ENCODE peak calls at places on chromosome 4, in nine cellular contexts. I is adipocyte; N is A549; L is GM12878; W is stimulated activated CD8-positive, alpha-beta memory T cell treated with anti-CD3 and anti-CD28 coated beads, Interleukin-2, amount 100 ng/mL, for 1 hour; F is omental fat pad; H is nucleus accumbens; B is hypothalamus; D is HCT116. M is an unnamed sample.

GRCh38 chr4:2047031-2047660 is 12.0 kb upstream of the NAT8L start:
- DNase-seq in I (no peak), N (no peak), L (no peak), W (no peak), F (no peak), H (no peak), B (no peak), D (no peak), M (no peak)

GRCh38 chr4:25095756-25096552 is 64.3 kb downstream of the SEPSECS start:
- DNase-seq in I (no peak), N (no peak), L (no peak), W (no peak), F (no peak), H (no peak), B (no peak), D (no peak), M (no peak)

GRCh38 chr4:40515037-40515397 is 114.6 kb downstream of the RBM47 start:
- DNase-seq in I (no peak), N (no peak), L (no peak), W (no peak), F (no peak), H (no peak), B (no peak), D (no peak), M (no peak)

GRCh38 chr4:16916719-16917337 is 18.4 kb upstream of the LDB2 start:
- DNase-seq in I (peak), N (peak), L (peak), W (peak), F (no peak), H (no peak), B (no peak), D (peak), M (no peak)

GRCh38 chr4:158861766-158862165 is 92.9 kb downstream of the FNIP2 start:
- DNase-seq in I (no peak), N (no peak), L (no peak), W (no peak), F (no peak), H (no peak), B (no peak), D (no peak), M (no peak)

GRCh38 chr4:1249731-1250526 is 999 bp upstream of the CTBP1 start:
- DNase-seq in I (no peak), N (no peak), L (no peak), W (no peak), F (no peak), H (no peak), B (no peak), D (no peak), M (no peak)

GRCh38 chr4:31674313-31674947 is 954.3 kb downstream of the PCDH7 start:
- DNase-seq in I (peak), N (no peak), L (no peak), W (no peak), F (no peak), H (no peak), B (no peak), D (peak), M (no peak)

GRCh38 chr4:126738926-126739325 is 893.8 kb upstream of the INTU start:
- DNase-seq in I (no peak), N (no peak), L (no peak), W (no peak), F (no peak), H (no peak), B (no peak), D (no peak), M (no peak)

GRCh38 chr4:135485371-135485770 is 1283.8 kb upstream of the PABPC4L start:
- DNase-seq in I (no peak), N (no peak), L (no peak), W (no peak), F (no peak), H (no peak), B (no peak), D (no peak), M (no peak)

GRCh38 chr4:58081356-58081755 is 971.2 kb upstream of the IGFBP7 start:
- DNase-seq in I (no peak), N (no peak), L (no peak), W (no peak), F (no peak), H (no peak), B (no peak), D (no peak), M (no peak)

GRCh38 chr4:70531981-70532380 is 13.6 kb downstream of the AMTN start:
- DNase-seq in I (no peak), N (peak), L (no peak), W (no peak), F (no peak), H (no peak), B (no peak), D (peak), M (no peak)

GRCh38 chr4:185867770-185868169 is 55.8 kb upstream of the SORBS2 start:
- DNase-seq in I (no peak), N (no peak), L (no peak), W (no peak), F (no peak), H (no peak), B (no peak), D (no peak), M (no peak)

GRCh38 chr4:87243426-87244053 is 23.1 kb upstream of the KLHL8 start:
- DNase-seq in I (no peak), N (peak), L (no peak), W (no peak), F (no peak), H (no peak), B (no peak), D (no peak), M (no peak)

GRCh38 chr4:102503301-102503746 is 2.2 kb downstream of the NFKB1 start:
- DNase-seq in I (peak), N (peak), L (no peak), W (no peak), F (no peak), H (no peak), B (no peak), D (no peak), M (no peak)

GRCh38 chr4:56909083-56909981 is 1.6 kb downstream of the REST start:
- DNase-seq in I (peak), N (peak), L (no peak), W (no peak), F (no peak), H (peak), B (peak), D (no peak), M (peak)

GRCh38 chr4:97507587-97508245 is 635.6 kb downstream of the STPG2 start:
- DNase-seq in I (no peak), N (no peak), L (no peak), W (no peak), F (no peak), H (no peak), B (no peak), D (no peak), M (no peak)

GRCh38 chr4:93042746-93043145 is 739.0 kb downstream of the GRID2 start:
- DNase-seq in I (no peak), N (no peak), L (no peak), W (no peak), F (no peak), H (no peak), B (no peak), D (no peak), M (no peak)

GRCh38 chr4:92304636-92305035 is 870 bp downstream of the GRID2 start:
- DNase-seq in I (peak), N (no peak), L (no peak), W (no peak), F (no peak), H (peak), B (peak), D (no peak), M (no peak)

GRCh38 chr4:212438-213174 is 88.3 kb downstream of the ZNF718 start:
- DNase-seq in I (peak), N (no peak), L (no peak), W (no peak), F (peak), H (peak), B (peak), D (no peak), M (peak)

GRCh38 chr4:114320126-114320525 is 278.5 kb upstream of the UGT8 start:
- DNase-seq in I (no peak), N (no peak), L (no peak), W (no peak), F (no peak), H (no peak), B (no peak), D (no peak), M (no peak)

GRCh38 chr4:156496797-156497196 is 474.8 kb downstream of the PDGFC start:
- DNase-seq in I (peak), N (no peak), L (no peak), W (no peak), F (no peak), H (no peak), B (no peak), D (no peak), M (no peak)

GRCh38 chr4:53711916-53712315 is 120.6 kb upstream of the LNX1 start:
- DNase-seq in I (peak), N (no peak), L (no peak), W (no peak), F (no peak), H (no peak), B (no peak), D (no peak), M (no peak)

GRCh38 chr4:112968456-112969159 is 80.8 kb upstream of the ANK2 start:
- DNase-seq in I (peak), N (no peak), L (no peak), W (no peak), F (no peak), H (no peak), B (no peak), D (no peak), M (no peak)

GRCh38 chr4:52172166-52172565 is 121.1 kb downstream of the SPATA18 start:
- DNase-seq in I (no peak), N (no peak), L (no peak), W (no peak), F (no peak), H (no peak), B (no peak), D (no peak), M (no peak)

GRCh38 chr4:123248260-123248659 is 148.3 kb upstream of the SPRY1 start:
- DNase-seq in I (peak), N (no peak), L (no peak), W (no peak), F (no peak), H (no peak), B (no peak), D (no peak), M (no peak)

GRCh38 chr4:158710814-158711213 is 12.4 kb downstream of the PPID start:
- DNase-seq in I (peak), N (peak), L (no peak), W (no peak), F (no peak), H (no peak), B (no peak), D (no peak), M (no peak)

GRCh38 chr4:57550143-57550542 is 440.0 kb upstream of the IGFBP7 start:
- DNase-seq in I (no peak), N (no peak), L (no peak), W (no peak), F (no peak), H (no peak), B (no peak), D (no peak), M (no peak)

GRCh38 chr4:72006576-72006975 is 25.2 kb upstream of the NPFFR2 start:
- DNase-seq in I (peak), N (no peak), L (no peak), W (no peak), F (no peak), H (no peak), B (no peak), D (no peak), M (no peak)

GRCh38 chr4:27048350-27049100 is 187.9 kb downstream of the STIM2 start:
- DNase-seq in I (peak), N (peak), L (no peak), W (no peak), F (no peak), H (no peak), B (no peak), D (peak), M (peak)

GRCh38 chr4:13992975-13993495 is 365.5 kb upstream of the BOD1L1 start:
- DNase-seq in I (peak), N (no peak), L (no peak), W (no peak), F (no peak), H (no peak), B (no peak), D (no peak), M (no peak)

GRCh38 chr4:17667253-17667652 is 52.8 kb downstream of the MED28 start:
- DNase-seq in I (no peak), N (no peak), L (no peak), W (no peak), F (no peak), H (no peak), B (no peak), D (no peak), M (no peak)

GRCh38 chr4:113639311-113639710 is 122.2 kb downstream of the CAMK2D start:
- DNase-seq in I (no peak), N (no peak), L (no peak), W (no peak), F (no peak), H (no peak), B (no peak), D (no peak), M (peak)

GRCh38 chr4:159390648-159391047 is 287.8 kb downstream of the RAPGEF2 start:
- DNase-seq in I (peak), N (peak), L (no peak), W (no peak), F (no peak), H (no peak), B (no peak), D (peak), M (no peak)

GRCh38 chr4:10281996-10282395 is 165.4 kb upstream of the WDR1 start:
- DNase-seq in I (peak), N (no peak), L (no peak), W (no peak), F (no peak), H (no peak), B (no peak), D (no peak), M (no peak)

GRCh38 chr4:1557221-1557597 is 126.9 kb downstream of the FAM53A start:
- DNase-seq in I (no peak), N (no peak), L (no peak), W (no peak), F (no peak), H (no peak), B (no peak), D (no peak), M (no peak)

GRCh38 chr4:6617246-6617645 is 23.2 kb upstream of the MRFAP1 start:
- DNase-seq in I (no peak), N (no peak), L (no peak), W (no peak), F (no peak), H (no peak), B (no peak), D (no peak), M (no peak)

GRCh38 chr4:23782778-23783455 is 106.9 kb downstream of the PPARGC1A start:
- DNase-seq in I (no peak), N (no peak), L (no peak), W (no peak), F (no peak), H (no peak), B (no peak), D (no peak), M (no peak)